ENCODE peak calls at places on chromosome 12, in eight cellular contexts. One of them, this sample, is unnamed.

GRCh38 chr12:47816646-47817271 is 2.9 kb downstream of the HDAC7 start:
- DNase-seq in ovary: peak; percentile 64
- DNase-seq in CD4-positive, alpha-beta T cell: no peak
- DNase-seq in activated CD4-positive, alpha-beta T cell treated with anti-CD3 and anti-CD28 coated beads, Interleukin-2, amount 50 U/mL, for 24 hours: no peak
- DNase-seq in fibroblast of the aortic adventitia: no peak
- DNase-seq in NB4: no peak
- DNase-seq in H7: peak; percentile 66
- DNase-seq in Daoy: no peak
- DNase-seq in this sample: no peak

GRCh38 chr12:77940011-77940423 is 109.3 kb downstream of the NAV3 start:
- DNase-seq in H7: no peak
- DNase-seq in Daoy: peak; percentile 86
- DNase-seq in fibroblast of the aortic adventitia: peak; percentile 91
- DNase-seq in CD4-positive, alpha-beta T cell: no peak
- DNase-seq in ovary: no peak
- DNase-seq in activated CD4-positive, alpha-beta T cell treated with anti-CD3 and anti-CD28 coated beads, Interleukin-2, amount 50 U/mL, for 24 hours: no peak
- DNase-seq in NB4: no peak
- DNase-seq in this sample: no peak

GRCh38 chr12:1222858-1223644 is 232.0 kb downstream of the ERC1 start:
- DNase-seq in activated CD4-positive, alpha-beta T cell treated with anti-CD3 and anti-CD28 coated beads, Interleukin-2, amount 50 U/mL, for 24 hours: no peak
- DNase-seq in Daoy: no peak
- DNase-seq in CD4-positive, alpha-beta T cell: no peak
- DNase-seq in fibroblast of the aortic adventitia: no peak
- DNase-seq in H7: no peak
- DNase-seq in NB4: no peak
- DNase-seq in ovary: no peak
- DNase-seq in this sample: no peak

GRCh38 chr12:80140005-80140404 is 40.7 kb downstream of the OTOGL start:
- DNase-seq in CD4-positive, alpha-beta T cell: no peak
- DNase-seq in fibroblast of the aortic adventitia: no peak
- DNase-seq in H7: no peak
- DNase-seq in ovary: no peak
- DNase-seq in Daoy: no peak
- DNase-seq in activated CD4-positive, alpha-beta T cell treated with anti-CD3 and anti-CD28 coated beads, Interleukin-2, amount 50 U/mL, for 24 hours: no peak
- DNase-seq in NB4: no peak
- DNase-seq in this sample: no peak

GRCh38 chr12:87086118-87086891 is 830.1 kb upstream of the MGAT4C start:
- DNase-seq in Daoy: peak; percentile 42
- DNase-seq in CD4-positive, alpha-beta T cell: no peak
- DNase-seq in fibroblast of the aortic adventitia: no peak
- DNase-seq in ovary: no peak
- DNase-seq in NB4: peak; percentile 7
- DNase-seq in activated CD4-positive, alpha-beta T cell treated with anti-CD3 and anti-CD28 coated beads, Interleukin-2, amount 50 U/mL, for 24 hours: no peak
- DNase-seq in H7: no peak
- DNase-seq in this sample: no peak

GRCh38 chr12:62730649-62731377 is 204.1 kb downstream of the PPM1H start:
- DNase-seq in fibroblast of the aortic adventitia: peak; percentile 97
- DNase-seq in ovary: no peak
- DNase-seq in NB4: peak; percentile 78
- DNase-seq in H7: no peak
- DNase-seq in activated CD4-positive, alpha-beta T cell treated with anti-CD3 and anti-CD28 coated beads, Interleukin-2, amount 50 U/mL, for 24 hours: no peak
- DNase-seq in Daoy: peak; percentile 88
- DNase-seq in CD4-positive, alpha-beta T cell: no peak
- DNase-seq in this sample: no peak

GRCh38 chr12:6294533-6295186 is 15.8 kb upstream of the PLEKHG6 start:
- DNase-seq in CD4-positive, alpha-beta T cell: no peak
- DNase-seq in H7: peak; percentile 36
- DNase-seq in NB4: no peak
- DNase-seq in Daoy: no peak
- DNase-seq in activated CD4-positive, alpha-beta T cell treated with anti-CD3 and anti-CD28 coated beads, Interleukin-2, amount 50 U/mL, for 24 hours: no peak
- DNase-seq in ovary: no peak
- DNase-seq in fibroblast of the aortic adventitia: peak; percentile 16
- DNase-seq in this sample: no peak

GRCh38 chr12:96108321-96108720 is 72.9 kb upstream of the LTA4H start:
- DNase-seq in H7: peak; percentile 33
- DNase-seq in activated CD4-positive, alpha-beta T cell treated with anti-CD3 and anti-CD28 coated beads, Interleukin-2, amount 50 U/mL, for 24 hours: no peak
- DNase-seq in Daoy: peak; percentile 15
- DNase-seq in NB4: peak; percentile 93
- DNase-seq in CD4-positive, alpha-beta T cell: peak; percentile 9
- DNase-seq in fibroblast of the aortic adventitia: no peak
- DNase-seq in ovary: no peak
- DNase-seq in this sample: no peak